ENCODE peak calls at places on chromosomes 6 and 20, in five cellular contexts. One of them, this sample, is unnamed.

GRCh38 chr20:51767018-51767866 is 948 bp downstream of the ATP9A start:
- DNase-seq in T follicular helper cell: no peak
- DNase-seq in Daoy: peak
- DNase-seq in nephron progenitor cell: peak
- DNase-seq in SHP77 treated with DMSO at 0.1 percent for 48 hours: peak
- DNase-seq in this sample: peak

GRCh38 chr20:1491281-1491840 is at the start of gene SIRPB2:
- DNase-seq in T follicular helper cell: no peak
- DNase-seq in Daoy: no peak
- DNase-seq in nephron progenitor cell: no peak
- DNase-seq in SHP77 treated with DMSO at 0.1 percent for 48 hours: no peak
- DNase-seq in this sample: no peak

GRCh38 chr6:13011612-13012146 is 295.1 kb downstream of the PHACTR1 start:
- DNase-seq in T follicular helper cell: no peak
- DNase-seq in Daoy: no peak
- DNase-seq in nephron progenitor cell: no peak
- DNase-seq in SHP77 treated with DMSO at 0.1 percent for 48 hours: no peak
- DNase-seq in this sample: no peak

GRCh38 chr6:18047406-18047805 is 60.0 kb upstream of the KIF13A start:
- DNase-seq in T follicular helper cell: no peak
- DNase-seq in Daoy: peak
- DNase-seq in nephron progenitor cell: no peak
- DNase-seq in SHP77 treated with DMSO at 0.1 percent for 48 hours: no peak
- DNase-seq in this sample: no peak

GRCh38 chr6:11036977-11037430 is 7.1 kb downstream of the ELOVL2 start:
- DNase-seq in T follicular helper cell: no peak
- DNase-seq in Daoy: no peak
- DNase-seq in nephron progenitor cell: no peak
- DNase-seq in SHP77 treated with DMSO at 0.1 percent for 48 hours: no peak
- DNase-seq in this sample: no peak

GRCh38 chr6:66866801-66867200 is 1159.8 kb upstream of the EYS start:
- DNase-seq in T follicular helper cell: no peak
- DNase-seq in Daoy: no peak
- DNase-seq in nephron progenitor cell: no peak
- DNase-seq in SHP77 treated with DMSO at 0.1 percent for 48 hours: no peak
- DNase-seq in this sample: no peak

GRCh38 chr6:126721581-126722145 is 381.7 kb downstream of the CENPW start:
- DNase-seq in T follicular helper cell: no peak
- DNase-seq in Daoy: peak
- DNase-seq in nephron progenitor cell: no peak
- DNase-seq in SHP77 treated with DMSO at 0.1 percent for 48 hours: no peak
- DNase-seq in this sample: no peak

GRCh38 chr6:33581186-33581585 is 1.1 kb upstream of the BAK1 start:
- DNase-seq in T follicular helper cell: no peak
- DNase-seq in Daoy: no peak
- DNase-seq in nephron progenitor cell: no peak
- DNase-seq in SHP77 treated with DMSO at 0.1 percent for 48 hours: no peak
- DNase-seq in this sample: no peak

GRCh38 chr6:51720327-51720726 is 367.1 kb downstream of the PKHD1 start:
- DNase-seq in T follicular helper cell: no peak
- DNase-seq in Daoy: no peak
- DNase-seq in nephron progenitor cell: no peak
- DNase-seq in SHP77 treated with DMSO at 0.1 percent for 48 hours: no peak
- DNase-seq in this sample: no peak

GRCh38 chr6:42555477-42556457 is 8.1 kb upstream of the UBR2 start:
- DNase-seq in T follicular helper cell: no peak
- DNase-seq in Daoy: peak
- DNase-seq in nephron progenitor cell: no peak
- DNase-seq in SHP77 treated with DMSO at 0.1 percent for 48 hours: no peak
- DNase-seq in this sample: no peak

GRCh38 chr6:55882731-55883595 is 7.6 kb upstream of the BMP5 start:
- DNase-seq in T follicular helper cell: no peak
- DNase-seq in Daoy: peak
- DNase-seq in nephron progenitor cell: no peak
- DNase-seq in SHP77 treated with DMSO at 0.1 percent for 48 hours: no peak
- DNase-seq in this sample: no peak

GRCh38 chr20:33183292-33183691 is 15.3 kb downstream of the BPIFA2 start:
- DNase-seq in T follicular helper cell: no peak
- DNase-seq in Daoy: no peak
- DNase-seq in nephron progenitor cell: no peak
- DNase-seq in SHP77 treated with DMSO at 0.1 percent for 48 hours: no peak
- DNase-seq in this sample: no peak

GRCh38 chr6:130694617-130695016 is 132.6 kb upstream of the SMLR1 start:
- DNase-seq in T follicular helper cell: no peak
- DNase-seq in Daoy: no peak
- DNase-seq in nephron progenitor cell: no peak
- DNase-seq in SHP77 treated with DMSO at 0.1 percent for 48 hours: no peak
- DNase-seq in this sample: no peak

This sample was measured in NCI-H1092.